ENCODE peak calls at places on chromosomes 1 and 21, in ten cellular contexts. I is prostate gland, L is sigmoid colon, U is GM23338, E is endothelial cell of umbilical vein, Y is stomach, Q is spleen, H is HepG2, X is HCT116, J is suprapubic skin. N is an unnamed sample. For H3K4me1, the result is how much of the 10 kb centered on the place peaks cover.

GRCh38 chr1:45381243-45381642 is 41.0 kb upstream of the MUTYH start:
- DNase-seq in I (no peak), L (no peak), U (no peak), E (no peak), Y (no peak), Q (no peak), H (no peak), X (no peak), J (no peak), N (no peak)

GRCh38 chr21:14078746-14079375 is 131.9 kb downstream of the LIPI start:
- DNase-seq in I (no peak), L (peak), U (no peak), E (no peak), Y (no peak), Q (no peak), H (no peak), X (no peak), J (no peak), N (no peak)

GRCh38 chr1:84271452-84272273 is 29.8 kb upstream of the SAMD13 start:
- DNase-seq in I (no peak), L (no peak), U (peak), E (peak), Y (peak), Q (no peak), H (no peak), X (no peak), J (no peak), N (peak)

GRCh38 chr1:239763850-239764249 is 327.8 kb upstream of the FMN2 start:
- DNase-seq in I (no peak), L (no peak), U (no peak), E (no peak), Y (no peak), Q (no peak), H (no peak), X (no peak), J (no peak), N (no peak)

GRCh38 chr1:74205236-74205635 is 7.2 kb downstream of the FPGT start:
- DNase-seq in I (no peak), L (no peak), U (peak), E (no peak), Y (no peak), Q (no peak), H (no peak), X (no peak), J (no peak), N (no peak)

GRCh38 chr21:42745511-42746239 is 92.3 kb downstream of the PDE9A start:
- DNase-seq in I (no peak), L (peak), U (no peak), E (no peak), Y (no peak), Q (peak), H (no peak), X (no peak), J (no peak), N (no peak)

GRCh38 chr1:28370220-28371010 is 875 bp downstream of the PHACTR4 start:
- DNase-seq in I (peak), L (peak), U (peak), E (no peak), Y (no peak), Q (peak), H (no peak), X (no peak), J (no peak), N (peak)

GRCh38 chr1:206905295-206906164 is 8.3 kb downstream of the IL24 start:
- DNase-seq in I (no peak), L (no peak), U (no peak), E (no peak), Y (no peak), Q (peak), H (no peak), X (peak), J (peak), N (no peak)

GRCh38 chr1:243234978-243235657 is 20.0 kb downstream of the CEP170 start:
- DNase-seq in I (no peak), L (no peak), U (no peak), E (peak), Y (no peak), Q (no peak), H (no peak), X (no peak), J (no peak), N (no peak)

GRCh38 chr1:158016651-158017335 is 23.3 kb downstream of the KIRREL1 start:
- DNase-seq in I (no peak), L (no peak), U (no peak), E (no peak), Y (no peak), Q (no peak), H (no peak), X (no peak), J (no peak), N (no peak)

GRCh38 chr1:32811265-32811664 is 5.9 kb downstream of the YARS1 start:
- DNase-seq in I (no peak), L (no peak), U (no peak), E (no peak), Y (no peak), Q (no peak), H (no peak), X (no peak), J (no peak), N (no peak)

GRCh38 chr1:147292012-147292411 is 49.5 kb downstream of the CHD1L start:
- DNase-seq in I (no peak), L (no peak), U (no peak), E (no peak), Y (no peak), Q (no peak), H (no peak), X (no peak), J (no peak), N (no peak)

GRCh38 chr1:231519166-231519565 is 9.3 kb upstream of the TSNAX start:
- DNase-seq in I (no peak), L (no peak), U (no peak), E (no peak), Y (no peak), Q (no peak), H (no peak), X (no peak), J (no peak), N (no peak)

GRCh38 chr1:32868806-32869455 is 1.8 kb downstream of the FNDC5 start:
- DNase-seq in I (no peak), L (no peak), U (no peak), E (no peak), Y (no peak), Q (no peak), H (no peak), X (no peak), J (peak), N (no peak)

DNA sequence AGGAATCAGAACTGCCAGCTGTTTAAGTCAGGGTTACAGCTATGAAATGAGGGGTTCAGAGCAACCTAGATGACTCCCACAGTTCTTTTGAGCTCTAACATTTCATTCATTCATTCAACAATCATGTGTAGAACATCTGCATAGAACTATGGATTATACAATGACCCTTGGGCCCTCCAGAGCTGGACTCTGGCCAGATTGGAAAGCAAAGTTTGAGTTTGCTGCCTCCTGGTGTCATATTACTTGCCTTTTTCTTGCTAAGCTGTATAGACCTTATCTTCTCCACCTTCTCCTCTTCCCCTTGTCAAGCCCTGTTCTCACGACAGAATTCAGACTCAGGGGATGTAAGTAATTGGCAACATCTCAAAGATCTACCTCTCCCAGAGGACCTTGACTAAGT is 4.0 kb downstream of the CASQ2 start:
- DNase-seq in I (no peak), L (no peak), U (peak), E (peak), Y (peak), Q (no peak), H (peak), X (peak), J (no peak), N (peak)
- TF ChIP-seq POLR2AphosphoS5 in I (no peak), L (peak), U (no peak), E (no peak), Y (peak), Q (no peak), H (no peak), X (peak), J (no peak), N (no peak)

GRCh38 chr1:203598736-203599135 is 27.9 kb upstream of the ATP2B4 start:
- DNase-seq in I (no peak), L (no peak), U (no peak), E (no peak), Y (no peak), Q (no peak), H (no peak), X (no peak), J (no peak), N (no peak)

GRCh38 chr1:203601717-203602309 is 24.8 kb upstream of the ATP2B4 start:
- DNase-seq in I (no peak), L (no peak), U (no peak), E (no peak), Y (no peak), Q (no peak), H (no peak), X (no peak), J (no peak), N (no peak)

GRCh38 chr1:203597386-203598040 is 29.1 kb upstream of the ATP2B4 start:
- DNase-seq in I (no peak), L (peak), U (no peak), E (no peak), Y (no peak), Q (no peak), H (no peak), X (no peak), J (no peak), N (no peak)

GRCh38 chr1:203600782-203601513 is 25.7 kb upstream of the ATP2B4 start:
- DNase-seq in I (no peak), L (peak), U (no peak), E (no peak), Y (no peak), Q (no peak), H (no peak), X (no peak), J (no peak), N (no peak)

DNA sequence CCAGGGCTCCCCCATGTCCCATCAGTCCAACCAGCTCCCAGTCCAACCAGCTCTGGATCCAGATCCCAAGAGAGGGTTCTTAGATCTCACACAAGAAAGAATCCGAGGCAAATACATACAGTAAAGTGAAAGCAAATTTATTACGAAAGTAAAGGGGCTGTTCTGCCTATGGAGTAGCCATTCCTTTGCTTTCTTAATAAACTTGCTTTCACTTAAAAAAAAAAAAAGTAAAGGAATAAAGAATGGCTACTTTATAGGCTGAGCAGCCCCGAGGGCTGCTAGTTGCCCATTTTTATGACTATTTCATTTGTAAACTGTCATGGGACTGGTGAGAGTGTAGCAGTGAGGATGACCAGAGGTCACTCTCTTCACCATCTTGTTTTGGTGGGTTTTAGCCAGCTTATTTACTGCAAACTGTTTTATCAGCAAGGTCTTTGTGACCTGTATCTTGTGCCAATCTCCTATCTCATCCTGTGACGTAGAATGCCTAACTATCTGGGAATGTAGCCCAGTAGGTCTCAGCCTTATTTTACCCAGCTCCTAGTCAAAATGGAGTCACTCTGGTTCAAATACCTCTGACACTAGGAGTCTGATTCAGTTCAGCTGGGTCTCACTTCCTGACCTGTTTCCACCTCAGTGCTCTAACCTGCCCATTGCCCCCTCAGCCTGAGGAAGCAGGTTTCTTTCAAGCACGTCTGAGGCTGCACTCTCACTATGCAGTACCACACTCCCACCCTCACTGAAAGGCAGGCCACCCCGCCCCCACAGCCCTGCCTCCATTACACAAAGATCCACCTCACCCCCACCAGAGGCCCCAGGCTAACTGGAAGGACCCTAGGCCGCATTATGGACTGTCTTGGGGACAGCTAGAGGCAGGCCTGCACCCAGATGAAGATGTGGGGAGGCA is 26.5 kb upstream of the ATP2B4 start:
- DNase-seq in I (no peak), L (no peak), U (no peak), E (no peak), Y (no peak), Q (no peak), H (no peak), X (no peak), J (no peak), N (no peak)
- H3K27ac ChIP-seq in I (no peak), L (peak), U (no peak), E (no peak), Y (no peak), Q (no peak), H (no peak), X (no peak), J (no peak), N (no peak)

DNA sequence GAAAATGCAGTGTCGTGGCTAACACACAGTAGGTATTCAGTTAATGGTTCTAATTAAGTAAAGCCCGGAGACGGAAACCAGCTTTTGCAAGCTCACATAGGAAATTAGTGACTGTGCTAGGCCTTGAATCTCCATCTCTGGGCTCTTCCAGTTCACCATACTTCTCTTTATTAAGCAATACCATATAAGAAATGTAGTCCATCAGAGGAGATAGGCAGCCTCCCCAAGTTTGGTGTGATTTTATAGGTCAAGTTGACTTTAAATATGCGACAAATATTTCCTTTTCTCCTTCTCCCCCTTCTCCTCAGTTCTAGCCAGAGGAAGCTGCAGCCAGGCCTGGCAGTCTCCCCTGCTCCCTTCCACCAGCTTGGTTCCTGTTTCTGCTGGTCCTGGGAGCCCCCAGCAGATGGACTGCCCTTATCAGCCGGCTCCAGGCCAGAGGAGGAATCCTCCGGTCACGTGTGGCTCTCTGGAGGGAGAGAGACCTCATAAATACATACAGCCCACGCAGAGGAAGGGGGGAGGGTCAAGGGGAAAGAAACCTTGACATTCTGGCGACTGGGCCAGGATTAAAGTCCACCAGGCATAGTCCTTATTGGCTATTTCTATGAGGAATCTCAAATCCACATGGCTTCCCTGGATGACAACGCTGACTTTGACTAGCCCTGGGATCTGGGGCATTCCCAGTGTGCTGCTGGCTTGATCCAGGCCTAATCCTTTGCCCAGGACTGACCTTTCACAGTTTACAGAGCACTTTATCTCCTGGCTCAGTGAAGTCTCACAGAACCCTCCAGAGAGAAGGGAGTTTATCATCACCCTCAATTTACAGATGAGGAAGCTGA is 115.1 kb upstream of the JUN start:
- DNase-seq in I (no peak), L (no peak), U (no peak), E (peak), Y (no peak), Q (peak), H (peak), X (no peak), J (no peak), N (peak)
- H3K4me1 ChIP-seq in I (under half), L (under half), U (under half), E (half or more), Y (half or more), Q (half or more), H (half or more), X (under half), J (half or more), N (half or more)

GRCh38 chr1:116380499-116381316 is 7.7 kb downstream of the ATP1A1 start:
- DNase-seq in I (no peak), L (no peak), U (no peak), E (peak), Y (no peak), Q (no peak), H (no peak), X (no peak), J (no peak), N (no peak)
- TF ChIP-seq POLR2AphosphoS5 in I (no peak), L (no peak), U (no peak), E (peak), Y (no peak), Q (no peak), H (no peak), X (no peak), J (no peak), N (no peak)

DNA sequence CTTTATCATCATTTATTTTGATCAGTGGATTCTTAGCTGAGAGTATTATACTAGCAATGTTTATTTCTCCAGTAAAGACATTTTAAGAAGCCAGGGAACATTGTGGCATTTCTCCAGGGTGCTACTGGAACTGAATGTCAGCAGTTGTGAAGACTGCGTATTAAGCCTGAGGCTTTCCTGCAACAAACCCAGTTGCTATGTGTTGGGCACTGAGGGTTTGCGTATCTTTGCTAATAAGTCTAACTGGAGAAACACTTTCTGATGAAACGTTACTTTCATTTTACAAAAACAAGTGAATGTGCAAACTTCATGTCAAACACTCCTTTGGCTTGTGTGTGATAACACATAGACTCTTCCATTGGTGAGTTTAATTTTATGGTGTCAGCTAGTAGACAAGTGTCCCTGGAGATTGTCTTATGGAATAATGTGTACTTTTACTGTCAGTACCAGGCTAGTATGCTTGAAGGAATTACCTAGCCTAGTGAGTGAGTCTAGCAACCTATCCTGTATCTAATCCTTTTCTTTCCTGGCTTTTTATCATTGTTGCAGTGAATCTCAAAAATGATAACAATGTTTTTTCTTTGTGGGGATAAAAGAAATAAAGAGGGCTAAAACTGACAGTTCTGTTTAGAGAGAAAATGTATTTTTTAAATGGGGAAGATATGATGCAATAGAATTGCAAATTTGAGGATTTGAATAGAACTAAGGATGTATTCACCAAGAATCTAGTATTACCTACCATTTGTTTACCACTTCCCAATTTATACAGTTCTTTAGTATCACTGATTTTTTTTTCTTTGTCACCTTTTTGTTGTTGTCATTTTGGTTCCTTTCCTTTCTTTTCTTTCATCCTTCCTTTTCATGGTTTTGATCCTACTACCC is 70.1 kb downstream of the MTR start:
- DNase-seq in I (no peak), L (peak), U (no peak), E (no peak), Y (no peak), Q (no peak), H (no peak), X (no peak), J (no peak), N (no peak)
- H3K27ac ChIP-seq in I (no peak), L (peak), U (no peak), E (no peak), Y (peak), Q (no peak), H (no peak), X (no peak), J (no peak), N (peak)

GRCh38 chr1:204106825-204107224 is 33.9 kb downstream of the SOX13 start:
- DNase-seq in I (no peak), L (no peak), U (no peak), E (no peak), Y (no peak), Q (no peak), H (no peak), X (no peak), J (no peak), N (no peak)
- H3K4me1 ChIP-seq in I (under half), L (half or more), U (half or more), E (half or more), Y (half or more), Q (half or more), H (under half), X (under half), J (under half), N (under half)

N was measured in transverse colon.